ENCODE peak calls at places on chromosomes 2 and 18, in six cellular contexts. One of them, this sample, is unnamed.

GRCh38 chr2:220553150-220553549 is 925.7 kb downstream of the SLC4A3 start:
- DNase-seq in fibroblast of lung: peak; percentile 70
- DNase-seq in HFFc6: no peak
- DNase-seq in body of pancreas: no peak
- DNase-seq in RWPE2: no peak
- DNase-seq in lower lobe of right lung: no peak
- DNase-seq in this sample: no peak

GRCh38 chr18:43485565-43485964 is 208.3 kb upstream of the SYT4 start:
- DNase-seq in fibroblast of lung: no peak
- DNase-seq in HFFc6: no peak
- DNase-seq in body of pancreas: peak; percentile 39
- DNase-seq in RWPE2: no peak
- DNase-seq in lower lobe of right lung: no peak
- DNase-seq in this sample: no peak

GRCh38 chr2:49770919-49771318 is 616.6 kb upstream of the FSHR start:
- DNase-seq in fibroblast of lung: peak; percentile 9
- DNase-seq in HFFc6: no peak
- DNase-seq in body of pancreas: peak; percentile 59
- DNase-seq in RWPE2: no peak
- DNase-seq in lower lobe of right lung: no peak
- DNase-seq in this sample: no peak

GRCh38 chr2:44135771-44136170 is 32.9 kb upstream of the PPM1B start:
- DNase-seq in fibroblast of lung: peak; percentile 65
- DNase-seq in HFFc6: peak; percentile 40
- DNase-seq in body of pancreas: no peak
- DNase-seq in RWPE2: no peak
- DNase-seq in lower lobe of right lung: no peak
- DNase-seq in this sample: no peak

GRCh38 chr2:101706819-101707177 is 9.3 kb downstream of the MAP4K4 start:
- DNase-seq in fibroblast of lung: no peak
- DNase-seq in HFFc6: no peak
- DNase-seq in body of pancreas: no peak
- DNase-seq in RWPE2: no peak
- DNase-seq in lower lobe of right lung: no peak
- DNase-seq in this sample: no peak

GRCh38 chr2:232588680-232589585 is 38.4 kb downstream of the EIF4E2 start:
- DNase-seq in fibroblast of lung: peak; percentile 88
- DNase-seq in HFFc6: peak; percentile 35
- DNase-seq in body of pancreas: peak; percentile 81
- DNase-seq in RWPE2: no peak
- DNase-seq in lower lobe of right lung: peak; percentile 51
- DNase-seq in this sample: peak; percentile 61

GRCh38 chr2:135230150-135230549 is 178.1 kb downstream of the RAB3GAP1 start:
- DNase-seq in fibroblast of lung: no peak
- DNase-seq in HFFc6: no peak
- DNase-seq in body of pancreas: no peak
- DNase-seq in RWPE2: no peak
- DNase-seq in lower lobe of right lung: no peak
- DNase-seq in this sample: no peak

GRCh38 chr18:46518438-46518837 is 138.6 kb downstream of the LOXHD1 start:
- DNase-seq in fibroblast of lung: no peak
- DNase-seq in HFFc6: no peak
- DNase-seq in body of pancreas: no peak
- DNase-seq in RWPE2: no peak
- DNase-seq in lower lobe of right lung: no peak
- DNase-seq in this sample: no peak

GRCh38 chr2:47715552-47715951 is 67.4 kb upstream of the MSH6 start:
- DNase-seq in fibroblast of lung: no peak
- DNase-seq in HFFc6: no peak
- DNase-seq in body of pancreas: no peak
- DNase-seq in RWPE2: no peak
- DNase-seq in lower lobe of right lung: no peak
- DNase-seq in this sample: no peak

GRCh38 chr18:44773640-44774155 is 93.0 kb downstream of the SETBP1 start:
- DNase-seq in fibroblast of lung: no peak
- DNase-seq in HFFc6: no peak
- DNase-seq in body of pancreas: no peak
- DNase-seq in RWPE2: no peak
- DNase-seq in lower lobe of right lung: no peak
- DNase-seq in this sample: no peak

GRCh38 chr2:236073246-236073645 is 94.9 kb downstream of the GBX2 start:
- DNase-seq in fibroblast of lung: no peak
- DNase-seq in HFFc6: no peak
- DNase-seq in body of pancreas: no peak
- DNase-seq in RWPE2: no peak
- DNase-seq in lower lobe of right lung: no peak
- DNase-seq in this sample: no peak

GRCh38 chr2:40242315-40242714 is 209.6 kb downstream of the SLC8A1 start:
- DNase-seq in fibroblast of lung: no peak
- DNase-seq in HFFc6: no peak
- DNase-seq in body of pancreas: no peak
- DNase-seq in RWPE2: no peak
- DNase-seq in lower lobe of right lung: no peak
- DNase-seq in this sample: no peak

GRCh38 chr2:240871071-240871958 is 2.7 kb downstream of the AGXT start:
- DNase-seq in fibroblast of lung: no peak
- DNase-seq in HFFc6: no peak
- DNase-seq in body of pancreas: no peak
- DNase-seq in RWPE2: no peak
- DNase-seq in lower lobe of right lung: peak; percentile 37
- DNase-seq in this sample: no peak

GRCh38 chr2:166449439-166449838 is 44.6 kb downstream of the SCN7A start:
- DNase-seq in fibroblast of lung: no peak
- DNase-seq in HFFc6: no peak
- DNase-seq in body of pancreas: no peak
- DNase-seq in RWPE2: no peak
- DNase-seq in lower lobe of right lung: no peak
- DNase-seq in this sample: no peak

GRCh38 chr18:64134044-64134757 is 14.7 kb downstream of the LINC00305 start:
- DNase-seq in fibroblast of lung: peak; percentile 25
- DNase-seq in HFFc6: no peak
- DNase-seq in body of pancreas: no peak
- DNase-seq in RWPE2: no peak
- DNase-seq in lower lobe of right lung: no peak
- DNase-seq in this sample: no peak

GRCh38 chr18:60147326-60147725 is 225.2 kb downstream of the MC4R start:
- DNase-seq in fibroblast of lung: no peak
- DNase-seq in HFFc6: no peak
- DNase-seq in body of pancreas: no peak
- DNase-seq in RWPE2: no peak
- DNase-seq in lower lobe of right lung: no peak
- DNase-seq in this sample: no peak

GRCh38 chr2:68745006-68745405 is 10.4 kb downstream of the ARHGAP25 start:
- DNase-seq in fibroblast of lung: no peak
- DNase-seq in HFFc6: no peak
- DNase-seq in body of pancreas: no peak
- DNase-seq in RWPE2: no peak
- DNase-seq in lower lobe of right lung: no peak
- DNase-seq in this sample: peak; percentile 23

GRCh38 chr18:76554788-76555187 is 59.7 kb upstream of the ZNF516 start:
- DNase-seq in fibroblast of lung: no peak
- DNase-seq in HFFc6: no peak
- DNase-seq in body of pancreas: no peak
- DNase-seq in RWPE2: no peak
- DNase-seq in lower lobe of right lung: no peak
- DNase-seq in this sample: peak; percentile 18

GRCh38 chr18:79642626-79643025 is 37.0 kb upstream of the CTDP1 start:
- DNase-seq in fibroblast of lung: peak; percentile 20
- DNase-seq in HFFc6: no peak
- DNase-seq in body of pancreas: no peak
- DNase-seq in RWPE2: no peak
- DNase-seq in lower lobe of right lung: no peak
- DNase-seq in this sample: no peak

GRCh38 chr2:94776036-94776435 is 95.2 kb upstream of the TEKT4 start:
- DNase-seq in fibroblast of lung: no peak
- DNase-seq in HFFc6: no peak
- DNase-seq in body of pancreas: no peak
- DNase-seq in RWPE2: no peak
- DNase-seq in lower lobe of right lung: no peak
- DNase-seq in this sample: peak; percentile 30

GRCh38 chr2:15142069-15142689 is 419.0 kb downstream of the NBAS start:
- DNase-seq in fibroblast of lung: peak; percentile 9
- DNase-seq in HFFc6: no peak
- DNase-seq in body of pancreas: no peak
- DNase-seq in RWPE2: no peak
- DNase-seq in lower lobe of right lung: no peak
- DNase-seq in this sample: no peak

GRCh38 chr18:25289040-25289631 is 62.8 kb downstream of the ZNF521 start:
- DNase-seq in fibroblast of lung: peak; percentile 83
- DNase-seq in HFFc6: peak; percentile 92
- DNase-seq in body of pancreas: no peak
- DNase-seq in RWPE2: no peak
- DNase-seq in lower lobe of right lung: peak; percentile 43
- DNase-seq in this sample: no peak

GRCh38 chr2:42092084-42092996 is 44.5 kb downstream of the PKDCC start:
- DNase-seq in fibroblast of lung: peak; percentile 25
- DNase-seq in HFFc6: no peak
- DNase-seq in body of pancreas: peak; percentile 56
- DNase-seq in RWPE2: no peak
- DNase-seq in lower lobe of right lung: no peak
- DNase-seq in this sample: no peak

GRCh38 chr2:43075054-43075593 is 151.3 kb downstream of the ZFP36L2 start:
- DNase-seq in fibroblast of lung: peak; percentile 99
- DNase-seq in HFFc6: peak; percentile 98
- DNase-seq in body of pancreas: peak; percentile 71
- DNase-seq in RWPE2: no peak
- DNase-seq in lower lobe of right lung: no peak
- DNase-seq in this sample: peak; percentile 95

GRCh38 chr2:240920783-240921231 is 14.7 kb downstream of the CROCC2 start:
- DNase-seq in fibroblast of lung: no peak
- DNase-seq in HFFc6: no peak
- DNase-seq in body of pancreas: peak; percentile 12
- DNase-seq in RWPE2: peak; percentile 57
- DNase-seq in lower lobe of right lung: peak; percentile 45
- DNase-seq in this sample: peak; percentile 55

GRCh38 chr2:227230151-227230550 is 65.7 kb downstream of the COL4A3 start:
- DNase-seq in fibroblast of lung: no peak
- DNase-seq in HFFc6: no peak
- DNase-seq in body of pancreas: no peak
- DNase-seq in RWPE2: no peak
- DNase-seq in lower lobe of right lung: no peak
- DNase-seq in this sample: no peak

GRCh38 chr2:150735894-150736498 is 248.5 kb upstream of the RND3 start:
- DNase-seq in fibroblast of lung: no peak
- DNase-seq in HFFc6: no peak
- DNase-seq in body of pancreas: no peak
- DNase-seq in RWPE2: no peak
- DNase-seq in lower lobe of right lung: no peak
- DNase-seq in this sample: no peak

GRCh38 chr2:104703669-104704068 is 150.2 kb upstream of the POU3F3 start:
- DNase-seq in fibroblast of lung: no peak
- DNase-seq in HFFc6: no peak
- DNase-seq in body of pancreas: no peak
- DNase-seq in RWPE2: no peak
- DNase-seq in lower lobe of right lung: no peak
- DNase-seq in this sample: no peak

GRCh38 chr2:73971722-73972121 is 13.0 kb upstream of the TET3 start:
- DNase-seq in fibroblast of lung: no peak
- DNase-seq in HFFc6: peak; percentile 6
- DNase-seq in body of pancreas: no peak
- DNase-seq in RWPE2: no peak
- DNase-seq in lower lobe of right lung: no peak
- DNase-seq in this sample: no peak

GRCh38 chr2:231548752-231549151 is 18.5 kb upstream of the NMUR1 start:
- DNase-seq in fibroblast of lung: no peak
- DNase-seq in HFFc6: no peak
- DNase-seq in body of pancreas: no peak
- DNase-seq in RWPE2: no peak
- DNase-seq in lower lobe of right lung: no peak
- DNase-seq in this sample: no peak
- TF ChIP-seq CTCF in fibroblast of lung: no peak
- TF ChIP-seq CTCF in HFFc6: no peak
- TF ChIP-seq CTCF in body of pancreas: no peak
- TF ChIP-seq CTCF in RWPE2: no peak
- TF ChIP-seq CTCF in lower lobe of right lung: no peak
- TF ChIP-seq CTCF in this sample: no peak

DNA sequence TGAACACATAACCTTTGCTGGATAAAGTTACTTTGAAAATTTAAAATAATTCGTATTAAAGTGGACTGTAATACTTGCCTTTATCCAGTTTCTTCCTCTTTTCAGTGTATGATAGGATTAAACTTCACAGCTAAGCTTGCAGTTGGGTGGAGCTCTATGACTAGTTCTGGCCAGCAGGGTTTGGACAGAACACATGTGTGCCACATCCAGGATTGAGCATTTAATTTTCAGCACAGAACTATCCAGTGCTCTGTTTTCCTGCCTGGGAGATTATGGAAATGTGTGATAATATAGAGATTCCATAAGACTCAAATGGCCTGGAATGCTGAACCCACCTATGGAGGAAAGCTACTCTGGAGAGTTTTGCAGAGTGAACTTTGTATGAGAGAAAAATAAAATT is 200.2 kb downstream of the OSR1 start:
- DNase-seq in fibroblast of lung: no peak
- DNase-seq in HFFc6: no peak
- DNase-seq in body of pancreas: no peak
- DNase-seq in RWPE2: no peak
- DNase-seq in lower lobe of right lung: no peak
- DNase-seq in this sample: no peak
- TF ChIP-seq CTCF in fibroblast of lung: peak; percentile 13
- TF ChIP-seq CTCF in HFFc6: no peak
- TF ChIP-seq CTCF in body of pancreas: no peak
- TF ChIP-seq CTCF in RWPE2: no peak
- TF ChIP-seq CTCF in lower lobe of right lung: no peak
- TF ChIP-seq CTCF in this sample: peak; percentile 26

GRCh38 chr2:238158807-238159539 is at the start of gene ERFE:
- DNase-seq in fibroblast of lung: peak; percentile 29
- DNase-seq in HFFc6: no peak
- DNase-seq in body of pancreas: peak; percentile 29
- DNase-seq in RWPE2: no peak
- DNase-seq in lower lobe of right lung: no peak
- DNase-seq in this sample: no peak
- TF ChIP-seq CTCF in fibroblast of lung: peak; percentile 30
- TF ChIP-seq CTCF in HFFc6: peak; percentile 71
- TF ChIP-seq CTCF in body of pancreas: peak; percentile 44
- TF ChIP-seq CTCF in RWPE2: peak; percentile 71
- TF ChIP-seq CTCF in lower lobe of right lung: peak; percentile 40
- TF ChIP-seq CTCF in this sample: peak; percentile 51

DNA sequence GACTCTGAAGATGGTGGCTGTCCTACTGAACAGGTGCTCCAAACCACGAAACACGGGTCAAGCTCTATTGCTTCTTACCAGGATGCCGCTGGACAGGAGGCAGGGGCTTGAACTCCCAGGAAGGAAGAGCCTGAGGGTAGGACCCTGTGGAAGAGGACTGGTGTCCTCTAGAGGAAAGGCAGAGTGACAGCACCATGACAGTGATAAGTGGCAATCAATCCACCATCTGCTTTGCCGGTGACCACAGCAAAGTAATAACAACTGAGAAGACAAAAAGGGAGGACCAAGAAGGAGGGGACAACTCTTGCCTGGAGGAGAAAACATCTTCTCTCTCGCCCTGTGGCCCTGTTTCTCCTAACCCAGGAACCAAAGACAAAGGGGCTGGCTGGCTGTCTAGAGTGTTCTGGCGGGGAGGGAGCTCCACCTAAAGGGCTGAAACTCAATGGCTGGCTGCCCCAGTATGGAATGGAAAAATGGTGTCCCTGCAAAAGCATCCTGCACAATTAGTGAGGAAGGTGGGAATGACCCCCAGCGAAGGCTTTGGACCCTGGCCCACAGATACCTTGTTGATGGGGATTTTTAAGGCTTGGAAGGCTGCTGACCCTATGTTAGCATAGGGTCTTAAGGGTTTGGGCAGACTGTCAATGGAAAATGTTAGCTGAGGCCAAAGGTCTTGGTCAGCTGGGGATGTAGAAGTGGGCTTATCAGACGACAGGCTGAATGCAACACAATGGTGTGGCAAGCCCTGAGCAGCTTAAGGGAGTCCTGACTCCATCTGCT is 35.4 kb downstream of the PROC start:
- DNase-seq in fibroblast of lung: no peak
- DNase-seq in HFFc6: no peak
- DNase-seq in body of pancreas: peak; percentile 29
- DNase-seq in RWPE2: no peak
- DNase-seq in lower lobe of right lung: no peak
- DNase-seq in this sample: no peak
- TF ChIP-seq CTCF in fibroblast of lung: no peak
- TF ChIP-seq CTCF in HFFc6: peak; percentile 49
- TF ChIP-seq CTCF in body of pancreas: no peak
- TF ChIP-seq CTCF in RWPE2: peak; percentile 42
- TF ChIP-seq CTCF in lower lobe of right lung: no peak
- TF ChIP-seq CTCF in this sample: no peak